ENCODE peak calls at places on chromosomes 13 and 19, in nine cellular contexts. Q is stimulated activated CD4-positive, alpha-beta T cell treated with anti-CD3 and anti-CD28 coated beads, Interleukin-4, amount 100 ng/mL, for 4 hours; S is CD4-positive, alpha-beta T cell; C is body of pancreas; V is cardiac muscle cell; U is stimulated activated CD8-positive, alpha-beta memory T cell treated with anti-CD3 and anti-CD28 coated beads, Interleukin-7, amount 100 ng/mL, for 24 hours; A is H9; E is suprapubic skin; G is activated naive CD4-positive, alpha-beta T cell treated with anti-CD3 and anti-CD28 coated beads, Interleukin-2, amount 10 ng/mL, durations not matched to agents 7 days and 5 days. H is an unnamed sample.

GRCh38 chr13:23949736-23950135 is 52.4 kb upstream of the C1QTNF9B start:
- DNase-seq in C (no peak), U (no peak), S (no peak), A (no peak), V (no peak), E (no peak), G (no peak), Q (no peak), H (peak; percentile 10)

GRCh38 chr19:47861630-47862029 is 2.6 kb downstream of the TPRX2 start:
- DNase-seq in C (no peak), V (no peak), Q (no peak), E (no peak), A (no peak), U (no peak), G (no peak), S (no peak), H (no peak)

GRCh38 chr13:47959468-47960088 is 41.5 kb downstream of the SUCLA2 start:
- DNase-seq in Q (no peak), C (no peak), E (no peak), S (no peak), U (no peak), G (no peak), V (no peak), A (no peak), H (no peak)

GRCh38 chr13:113559901-113560644 is 24.5 kb upstream of the TFDP1 start:
- DNase-seq in Q (no peak), E (no peak), A (peak; percentile 23), G (no peak), C (no peak), V (no peak), U (no peak), S (no peak), H (no peak)

GRCh38 chr19:35533822-35534521 is 716 bp downstream of the GAPDHS start:
- DNase-seq in G (peak; percentile 73), C (no peak), A (peak; percentile 71), V (peak; percentile 57), Q (peak; percentile 27), U (no peak), E (no peak), S (peak; percentile 30), H (no peak)

GRCh38 chr19:41352609-41353465 is 885 bp downstream of the TGFB1 start:
- DNase-seq in Q (peak; percentile 78), A (peak; percentile 73), G (peak; percentile 83), C (peak; percentile 54), E (peak; percentile 79), S (peak; percentile 80), V (peak; percentile 54), U (peak; percentile 59), H (peak; percentile 79)

GRCh38 chr13:101474419-101474957 is 22.0 kb downstream of the ITGBL1 start:
- DNase-seq in V (peak; percentile 93), S (no peak), Q (no peak), C (no peak), A (peak; percentile 60), E (no peak), U (no peak), G (no peak), H (no peak)

GRCh38 chr19:10567696-10568443 is 909 bp downstream of the CDKN2D start:
- DNase-seq in Q (no peak), C (no peak), U (no peak), V (no peak), S (no peak), G (peak; percentile 44), A (no peak), E (no peak), H (no peak)

GRCh38 chr19:13042443-13043130 is 47.3 kb downstream of the NFIX start:
- DNase-seq in E (no peak), S (no peak), C (no peak), A (no peak), Q (no peak), G (no peak), U (no peak), V (peak; percentile 70), H (no peak)

GRCh38 chr13:30752201-30752797 is 17.0 kb downstream of the ALOX5AP start:
- DNase-seq in Q (no peak), E (no peak), C (no peak), G (no peak), A (no peak), S (no peak), U (no peak), V (peak; percentile 68), H (no peak)

GRCh38 chr13:29849731-29850212 is 645 bp downstream of the UBL3 start:
- DNase-seq in G (peak; percentile 55), U (no peak), S (peak; percentile 25), C (peak; percentile 74), A (peak; percentile 45), V (peak; percentile 54), Q (peak; percentile 12), E (peak; percentile 85), H (peak; percentile 70)

GRCh38 chr13:99984463-99985242 is 3.1 kb downstream of the ZIC2 start:
- DNase-seq in Q (no peak), S (no peak), C (no peak), A (peak; percentile 67), E (no peak), G (no peak), V (no peak), U (no peak), H (peak; percentile 55)

GRCh38 chr13:110443633-110444225 is 117.8 kb downstream of the RAB20 start:
- DNase-seq in Q (no peak), G (no peak), C (no peak), U (no peak), V (no peak), A (no peak), E (no peak), S (no peak), H (no peak)

GRCh38 chr13:43766766-43767165 is 20.0 kb downstream of the ENOX1 start:
- DNase-seq in U (no peak), E (no peak), S (no peak), C (no peak), A (no peak), V (peak; percentile 28), Q (no peak), G (no peak), H (no peak)

GRCh38 chr19:41553804-41554203 is 22.2 kb upstream of the CEACAM21 start:
- DNase-seq in A (no peak), E (no peak), G (no peak), V (no peak), C (no peak), U (no peak), S (no peak), Q (no peak), H (no peak)

GRCh38 chr19:32558607-32559228 is 22.3 kb upstream of the PDCD5 start:
- DNase-seq in G (no peak), Q (no peak), A (peak; percentile 55), U (no peak), S (no peak), C (no peak), E (no peak), V (no peak), H (no peak)

GRCh38 chr19:3102239-3103140 is 8.3 kb downstream of the GNA11 start:
- DNase-seq in E (no peak), V (no peak), A (no peak), S (no peak), C (no peak), G (no peak), U (no peak), Q (no peak), H (no peak)

GRCh38 chr13:39370554-39370953 is 232.4 kb downstream of the LHFPL6 start:
- DNase-seq in A (no peak), S (no peak), Q (no peak), G (no peak), E (no peak), U (no peak), C (no peak), V (no peak), H (no peak)

H was measured in SK-N-SH.